ENCODE peak calls at places on chromosomes 13 and 19, in five cellular contexts. Z, A, E, H and O are unnamed samples.

GRCh38 chr13:106656214-106656613 is 88.3 kb upstream of the ARGLU1 start:
- DNase-seq in Z (no peak), A (no peak), E (no peak), H (no peak), O (no peak)

GRCh38 chr13:76225815-76226489 is 589.8 kb downstream of the LMO7 start:
- DNase-seq in Z (no peak), A (no peak), E (no peak), H (peak; percentile 30), O (no peak)

GRCh38 chr13:80337011-80337688 is 3.8 kb downstream of the SPRY2 start:
- DNase-seq in Z (no peak), A (no peak), E (no peak), H (peak; percentile 27), O (peak; percentile 55)

GRCh38 chr13:24232474-24232873 is 72.0 kb downstream of the SPATA13 start:
- DNase-seq in Z (no peak), A (no peak), E (no peak), H (no peak), O (no peak)

GRCh38 chr19:50975766-50976165 is 6.4 kb upstream of the KLK6 start:
- DNase-seq in Z (no peak), A (peak; percentile 97), E (no peak), H (no peak), O (no peak)

GRCh38 chr13:72973234-72973633 is 85.6 kb upstream of the KLF5 start:
- DNase-seq in Z (no peak), A (no peak), E (no peak), H (no peak), O (no peak)

GRCh38 chr13:113796948-113797676 is 38.1 kb downstream of the TMEM255B start:
- DNase-seq in Z (no peak), A (no peak), E (no peak), H (no peak), O (no peak)

GRCh38 chr19:14167594-14168138 is 31.3 kb upstream of the ASF1B start:
- DNase-seq in Z (no peak), A (no peak), E (no peak), H (no peak), O (peak; percentile 25)

GRCh38 chr13:59458908-59459579 is 704.7 kb downstream of the DIAPH3 start:
- DNase-seq in Z (no peak), A (no peak), E (no peak), H (no peak), O (no peak)

GRCh38 chr19:10286803-10287737 is at the start of gene ICAM4:
- DNase-seq in Z (no peak), A (no peak), E (no peak), H (peak; percentile 58), O (no peak)

GRCh38 chr19:32178401-32178800 is 167.0 kb upstream of the ZNF507 start:
- DNase-seq in Z (no peak), A (no peak), E (no peak), H (no peak), O (no peak)

GRCh38 chr13:80115616-80116015 is 225.3 kb downstream of the SPRY2 start:
- DNase-seq in Z (no peak), A (no peak), E (no peak), H (no peak), O (no peak)

GRCh38 chr19:590396-590745 is 690 bp downstream of the HCN2 start:
- DNase-seq in Z (no peak), A (no peak), E (no peak), H (no peak), O (no peak)

GRCh38 chr19:44809856-44810554 is 1.1 kb downstream of the BCAM start:
- DNase-seq in Z (no peak), A (no peak), E (no peak), H (no peak), O (no peak)

GRCh38 chr19:55526216-55527196 is 10.4 kb downstream of the SBK2 start:
- DNase-seq in Z (no peak), A (peak; percentile 84), E (no peak), H (peak; percentile 87), O (peak; percentile 61)

GRCh38 chr13:45595968-45596367 is 19.6 kb downstream of the ERICH6B start:
- DNase-seq in Z (no peak), A (no peak), E (no peak), H (no peak), O (no peak)

GRCh38 chr13:114070098-114070799 is 62.2 kb downstream of the RASA3 start:
- DNase-seq in Z (peak; percentile 11), A (no peak), E (no peak), H (no peak), O (peak; percentile 34)

GRCh38 chr19:1383311-1384084 is at the start of gene NDUFS7:
- DNase-seq in Z (peak; percentile 82), A (peak; percentile 63), E (peak; percentile 93), H (peak; percentile 90), O (peak; percentile 86)

GRCh38 chr19:30696514-30696913 is 324.3 kb downstream of the ZNF536 start:
- DNase-seq in Z (no peak), A (no peak), E (no peak), H (peak; percentile 33), O (no peak)

GRCh38 chr19:16338470-16339360 is 14.1 kb downstream of the KLF2 start:
- DNase-seq in Z (no peak), A (peak; percentile 93), E (peak; percentile 27), H (no peak), O (peak; percentile 71)

GRCh38 chr13:40503966-40504591 is 162.4 kb downstream of the FOXO1 start:
- DNase-seq in Z (no peak), A (peak; percentile 42), E (no peak), H (no peak), O (no peak)

DNA sequence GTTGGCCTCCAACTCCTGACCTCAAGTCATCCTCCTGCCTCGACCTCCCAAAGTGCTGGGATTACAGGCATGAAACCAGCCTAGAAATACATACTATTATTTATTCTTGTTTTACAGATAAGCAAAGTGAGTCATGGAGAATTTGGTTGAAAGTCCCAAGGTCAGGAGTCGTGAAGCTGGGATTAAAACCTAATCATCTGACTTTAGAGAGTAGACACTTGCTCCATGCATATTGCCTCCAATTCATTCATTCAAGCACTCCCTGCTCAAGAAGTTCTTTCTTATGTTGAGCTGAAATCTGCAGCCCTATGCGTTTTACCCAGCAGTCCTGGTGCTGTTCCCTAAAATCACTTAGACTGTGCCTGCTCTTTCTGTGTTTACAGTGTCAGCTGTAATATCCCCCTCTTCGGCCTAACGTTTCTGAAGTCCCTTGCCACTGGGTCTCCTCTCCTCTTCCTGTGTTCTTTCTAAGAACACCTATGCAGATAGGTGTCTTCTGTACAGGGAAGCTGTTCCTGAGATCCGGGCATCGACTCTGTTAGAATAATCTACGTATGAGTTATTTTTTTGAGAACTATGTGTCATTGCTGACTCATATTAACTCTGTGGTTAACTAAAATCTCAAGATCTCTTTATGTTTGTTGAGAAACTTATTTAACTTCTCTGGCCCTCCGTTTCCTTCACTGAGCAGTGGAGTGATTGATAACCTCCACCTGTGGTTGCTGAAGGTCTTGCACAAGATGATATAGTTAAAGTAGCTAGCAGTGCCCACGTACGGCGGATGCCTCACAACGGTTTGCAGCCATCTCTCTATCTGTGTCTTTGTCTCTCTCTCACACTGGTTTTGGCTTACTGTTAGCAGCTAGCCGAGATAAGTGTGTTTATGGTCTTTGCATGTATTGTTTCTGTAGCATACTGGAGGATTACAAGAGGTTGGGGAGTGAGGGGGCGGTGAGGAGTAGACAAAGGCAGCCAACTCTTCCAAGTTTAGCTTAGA is 4.6 kb downstream of the ALOX5AP start:
- DNase-seq in Z (no peak), A (peak; percentile 97), E (peak; percentile 54), H (no peak), O (peak; percentile 29)
- H3K4me1 ChIP-seq in Z (peaks cover 31% of the 10 kb centered on the region), A (peaks cover 70% of the 10 kb centered on the region), E (peaks cover 61% of the 10 kb centered on the region), H (peaks cover 15% of the 10 kb centered on the region), O (peaks cover 15% of the 10 kb centered on the region)

GRCh38 chr13:39313721-39314120 is 275.5 kb downstream of the NHLRC3 start:
- DNase-seq in Z (no peak), A (no peak), E (no peak), H (no peak), O (no peak)
- H3K4me1 ChIP-seq in Z (no peaks in the 10 kb centered on the region), A (no peaks in the 10 kb centered on the region), E (no peaks in the 10 kb centered on the region), H (no peaks in the 10 kb centered on the region), O (no peaks in the 10 kb centered on the region)

GRCh38 chr19:4916292-4917082 is 7.2 kb downstream of the UHRF1 start:
- DNase-seq in Z (no peak), A (no peak), E (no peak), H (peak; percentile 14), O (peak; percentile 68)

GRCh38 chr19:4914736-4915501 is 5.6 kb downstream of the UHRF1 start:
- DNase-seq in Z (no peak), A (peak; percentile 91), E (peak; percentile 47), H (peak; percentile 94), O (peak; percentile 81)

GRCh38 chr19:4911786-4912672 is 2.7 kb downstream of the UHRF1 start:
- DNase-seq in Z (peak; percentile 59), A (peak; percentile 97), E (peak; percentile 38), H (peak; percentile 59), O (peak; percentile 53)

GRCh38 chr19:4911314-4911713 is 2.0 kb downstream of the UHRF1 start:
- DNase-seq in Z (no peak), A (no peak), E (no peak), H (no peak), O (no peak)

DNA sequence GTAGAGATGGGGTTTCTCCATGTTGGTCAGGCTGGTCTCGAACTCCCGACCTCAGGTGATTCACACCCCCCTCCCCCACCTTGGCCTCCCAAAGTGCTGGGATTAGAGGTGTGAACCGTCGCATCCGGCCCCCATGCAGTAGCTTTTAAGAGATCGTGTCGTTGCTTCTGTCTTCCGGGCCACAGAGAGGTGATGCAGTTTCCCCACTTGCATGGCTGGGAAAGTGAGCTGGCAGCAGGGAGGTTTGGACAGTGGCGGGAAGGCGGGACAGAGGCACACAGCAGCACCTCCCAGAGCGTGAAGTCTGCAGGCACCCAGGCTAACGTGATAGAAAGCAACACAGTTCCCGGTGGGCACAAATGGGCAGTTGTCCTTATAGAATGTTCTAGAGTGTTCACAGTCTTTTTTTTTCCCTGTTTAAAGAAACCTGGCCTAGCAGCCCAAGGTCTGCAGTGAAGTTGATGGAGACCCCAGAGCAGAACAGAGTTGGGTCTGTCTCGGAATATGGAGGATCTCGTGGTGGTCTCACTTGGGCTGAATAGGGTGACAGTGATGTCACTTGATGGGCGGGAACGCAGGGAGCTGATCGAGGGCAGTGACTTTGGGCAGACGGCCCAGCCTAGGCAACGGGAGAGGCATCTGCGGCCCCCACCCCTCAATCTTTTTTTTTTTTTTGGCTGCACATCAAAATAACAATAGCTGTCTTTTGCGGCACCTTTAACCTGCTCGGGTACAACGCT is 4.9 kb downstream of the UHRF1 start:
- DNase-seq in Z (no peak), A (peak; percentile 36), E (peak; percentile 22), H (peak; percentile 12), O (peak; percentile 25)
- H3K4me1 ChIP-seq in Z (peaks cover 26% of the 10 kb centered on the region), A (peaks cover 49% of the 10 kb centered on the region), E (peaks cover 26% of the 10 kb centered on the region), H (peaks cover 22% of the 10 kb centered on the region), O (peaks cover 38% of the 10 kb centered on the region)

DNA sequence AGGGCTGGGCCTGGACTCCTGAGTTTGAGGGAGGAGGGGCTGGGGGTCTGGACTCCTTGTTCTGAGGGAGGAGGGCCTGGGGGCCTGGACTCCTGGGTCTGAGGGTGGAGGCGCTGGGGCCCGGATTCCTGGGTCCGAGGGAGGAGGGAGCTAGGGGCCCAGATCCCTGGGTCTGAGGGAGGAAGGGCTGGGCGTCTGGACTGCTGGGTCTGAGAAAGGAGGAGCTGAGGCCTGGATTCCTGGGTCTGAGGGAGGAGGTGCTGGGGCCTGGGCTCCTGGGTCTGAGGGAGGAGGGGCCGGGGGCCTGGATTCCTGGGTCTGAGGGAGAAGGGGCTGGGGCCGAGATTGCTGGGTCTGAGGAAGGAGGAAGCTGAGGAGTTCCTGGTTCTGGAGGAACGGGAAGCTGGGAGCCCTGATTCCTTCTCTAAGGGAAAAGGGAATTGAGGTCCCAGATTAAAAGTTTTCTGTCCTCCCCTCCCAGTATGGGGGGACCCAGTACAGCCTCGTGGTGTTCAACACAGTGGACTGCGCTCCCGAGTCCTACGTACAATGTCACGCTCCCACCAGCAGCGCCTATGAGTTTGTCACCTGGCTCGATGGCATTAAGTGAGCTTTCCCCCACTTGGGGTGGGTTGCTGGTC is 722 bp downstream of the MED25 start:
- DNase-seq in Z (no peak), A (no peak), E (no peak), H (no peak), O (no peak)
- H3K4me1 ChIP-seq in Z (peaks cover 10% of the 10 kb centered on the region), A (peaks cover 23% of the 10 kb centered on the region), E (peaks cover 15% of the 10 kb centered on the region), H (peaks cover 13% of the 10 kb centered on the region), O (no peaks in the 10 kb centered on the region)